ENCODE peak calls at places on chromosomes 3 and 15, in four cellular contexts. K is activated T-cell treated with anti-CD3 and anti-CD28 coated beads, Interleukin-2, amount 50 U/mL, for 72 hours; F is RPMI8226; T is colonic mucosa. Q is an unnamed sample.
A peak's percentile ranks its signal among the peaks of the same experiment; 100 is the strongest.

GRCh38 chr3:193980326-193980725 is 155.6 kb upstream of the HES1 start:
- DNase-seq in K (no peak), F (no peak), T (no peak), Q (no peak)

GRCh38 chr3:31356941-31357340 is 175.8 kb upstream of the STT3B start:
- DNase-seq in K (no peak), F (no peak), T (no peak), Q (no peak)

GRCh38 chr15:32784571-32784970 is 66.8 kb downstream of the GREM1 start:
- DNase-seq in K (no peak), F (no peak), T (no peak), Q (no peak)

GRCh38 chr15:50764331-50765201 is 940 bp downstream of the SPPL2A start:
- DNase-seq in K (peak; percentile 31), F (peak; percentile 73), T (no peak), Q (peak; percentile 77)

GRCh38 chr3:108410531-108410984 is 99.8 kb downstream of the MYH15 start:
- DNase-seq in K (no peak), F (no peak), T (no peak), Q (no peak)

GRCh38 chr3:58164916-58165821 is 45.6 kb downstream of the DNASE1L3 start:
- DNase-seq in K (no peak), F (no peak), T (no peak), Q (no peak)

GRCh38 chr3:43102773-43103480 is 3.0 kb downstream of the POMGNT2 start:
- DNase-seq in K (no peak), F (no peak), T (no peak), Q (no peak)

GRCh38 chr15:66948294-66948693 is 117.1 kb upstream of the SMAD3 start:
- DNase-seq in K (peak; percentile 40), F (peak; percentile 79), T (no peak), Q (no peak)

GRCh38 chr3:72070005-72070404 is 285.1 kb upstream of the PROK2 start:
- DNase-seq in K (no peak), F (no peak), T (no peak), Q (no peak)

GRCh38 chr3:49385617-49386016 is 26.2 kb downstream of the RHOA start:
- DNase-seq in K (no peak), F (no peak), T (no peak), Q (no peak)

GRCh38 chr3:31135546-31135945 is 241.1 kb upstream of the GADL1 start:
- DNase-seq in K (no peak), F (peak; percentile 28), T (no peak), Q (no peak)

GRCh38 chr3:127997016-127997415 is 55.2 kb upstream of the SEC61A1 start:
- DNase-seq in K (no peak), F (no peak), T (no peak), Q (no peak)

GRCh38 chr3:8482960-8483665 is 18.5 kb upstream of the LMCD1 start:
- DNase-seq in K (no peak), F (no peak), T (peak; percentile 51), Q (no peak)

GRCh38 chr15:76206325-76206976 is 104.8 kb downstream of the ETFA start:
- DNase-seq in K (no peak), F (peak; percentile 77), T (peak; percentile 49), Q (peak; percentile 16)

GRCh38 chr3:146421814-146422748 is 47.3 kb downstream of the PLSCR2 start:
- DNase-seq in K (no peak), F (no peak), T (no peak), Q (no peak)

GRCh38 chr3:16740531-16740930 is 135.3 kb upstream of the DAZL start:
- DNase-seq in K (no peak), F (no peak), T (no peak), Q (no peak)

Q was measured in GM13976.